ENCODE peak calls at places on chromosome 4, in four cellular contexts. V is HCT116, H is IMR-90, S is bronchial epithelial cell. R is an unnamed sample.

GRCh38 chr4:103907414-103907813 is 187.6 kb upstream of the TACR3 start:
- DNase-seq in V (no peak), H (no peak), S (no peak), R (no peak)

GRCh38 chr4:119068529-119068962 is 67.1 kb upstream of the MYOZ2 start:
- DNase-seq in V (no peak), H (peak), S (peak), R (no peak)

GRCh38 chr4:120056249-120056648 is 10.4 kb downstream of the MAD2L1 start:
- DNase-seq in V (no peak), H (peak), S (peak), R (no peak)

GRCh38 chr4:139728840-139729239 is 63.2 kb downstream of the MGST2 start:
- DNase-seq in V (no peak), H (no peak), S (no peak), R (peak)

GRCh38 chr4:182294436-182294835 is 51.2 kb downstream of the TENM3 start:
- DNase-seq in V (no peak), H (no peak), S (no peak), R (no peak)

GRCh38 chr4:7747062-7747385 is 192.6 kb downstream of the AFAP1 start:
- DNase-seq in V (no peak), H (no peak), S (no peak), R (no peak)

GRCh38 chr4:118351851-118352827 is 664 bp downstream of the PRSS12 start:
- DNase-seq in V (peak), H (peak), S (no peak), R (peak)

GRCh38 chr4:139461022-139461421 is 7.1 kb downstream of the RAB33B start:
- DNase-seq in V (no peak), H (no peak), S (no peak), R (no peak)

GRCh38 chr4:113683143-113683542 is 78.4 kb downstream of the CAMK2D start:
- DNase-seq in V (no peak), H (no peak), S (peak), R (no peak)

GRCh38 chr4:54227261-54228063 is 1.6 kb upstream of the PDGFRA start:
- DNase-seq in V (no peak), H (peak), S (peak), R (peak)

GRCh38 chr4:88533088-88533790 is 9.7 kb upstream of the PYURF start:
- DNase-seq in V (no peak), H (peak), S (peak), R (no peak)
- H3K4me3 ChIP-seq in V (no peak), H (no peak), S (no peak), R (no peak)

GRCh38 chr4:6229095-6229494 is 28.7 kb upstream of the JAKMIP1 start:
- DNase-seq in V (no peak), H (no peak), S (no peak), R (no peak)
- TF ChIP-seq CTCF in V (no peak), H (no peak), S (no peak), R (no peak)

GRCh38 chr4:803884-804283 is 22.0 kb downstream of the CPLX1 start:
- DNase-seq in V (no peak), H (no peak), S (no peak), R (no peak)
- H3K4me3 ChIP-seq in V (no peak), H (no peak), S (no peak), R (peak)

DNA sequence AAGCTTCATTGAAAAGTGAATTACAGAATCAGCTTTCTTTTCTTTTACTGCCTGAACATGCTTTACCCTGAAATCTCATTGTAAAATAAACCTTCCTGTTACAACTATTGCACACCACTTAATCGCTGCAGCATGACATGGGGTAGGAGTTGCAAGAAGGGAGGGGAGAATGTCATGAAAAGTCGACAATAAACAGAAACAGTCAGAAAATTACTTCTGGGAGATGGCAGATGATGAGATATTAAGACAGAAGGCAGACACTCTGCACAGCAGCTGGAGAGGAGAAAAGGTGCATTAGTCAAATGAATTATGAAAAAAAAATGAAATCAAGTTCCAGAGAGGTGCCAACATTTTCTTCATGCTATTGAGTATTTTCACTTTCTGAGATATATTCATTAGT is 287.7 kb downstream of the PCDH7 start:
- DNase-seq in V (no peak), H (no peak), S (no peak), R (no peak)
- TF ChIP-seq CTCF in V (no peak), H (no peak), S (no peak), R (no peak)

R was measured in Caco-2.